ENCODE peak calls at places on chromosomes 12 and 14, in six cellular contexts. G is HEK293T, H is iris pigment epithelial cell, Y is NCI-H2107, R is H7, V is heart right ventricle. U is an unnamed sample.
A peak's percentile ranks its signal among the peaks of the same experiment; 100 is the strongest.

GRCh38 chr12:41479431-41479830 is 291.3 kb downstream of the PDZRN4 start:
- DNase-seq in G (no peak), H (no peak), Y (no peak), R (no peak), V (no peak), U (no peak)

GRCh38 chr12:92921877-92922276 is 7.2 kb downstream of the EEA1 start:
- DNase-seq in G (no peak), H (no peak), Y (no peak), R (no peak), V (no peak), U (no peak)

GRCh38 chr12:13668880-13669279 is 312.5 kb downstream of the GRIN2B start:
- DNase-seq in G (no peak), H (no peak), Y (no peak), R (no peak), V (no peak), U (no peak)

GRCh38 chr14:89401241-89401640 is 15.8 kb downstream of the FOXN3 start:
- DNase-seq in G (no peak), H (peak; percentile 26), Y (no peak), R (no peak), V (no peak), U (no peak)

GRCh38 chr12:50411051-50411660 is 10.5 kb downstream of the LARP4 start:
- DNase-seq in G (no peak), H (peak; percentile 46), Y (no peak), R (no peak), V (no peak), U (no peak)

GRCh38 chr14:73463411-73463810 is 5.1 kb upstream of the NUMB start:
- DNase-seq in G (no peak), H (peak; percentile 99), Y (no peak), R (no peak), V (peak; percentile 23), U (no peak)

GRCh38 chr12:59077153-59077930 is 157.0 kb upstream of the LRIG3 start:
- DNase-seq in G (no peak), H (no peak), Y (no peak), R (no peak), V (no peak), U (no peak)

GRCh38 chr14:99755068-99755405 is 38.2 kb upstream of the EML1 start:
- DNase-seq in G (no peak), H (no peak), Y (no peak), R (peak; percentile 37), V (no peak), U (no peak)

GRCh38 chr12:96190403-96191170 is 3.6 kb upstream of the ELK3 start:
- DNase-seq in G (no peak), H (no peak), Y (no peak), R (no peak), V (no peak), U (no peak)

GRCh38 chr12:96810057-96810456 is 97.0 kb upstream of the NEDD1 start:
- DNase-seq in G (no peak), H (no peak), Y (no peak), R (no peak), V (no peak), U (no peak)

GRCh38 chr14:30854492-30854891 is 19.9 kb upstream of the COCH start:
- DNase-seq in G (no peak), H (no peak), Y (no peak), R (no peak), V (no peak), U (no peak)